ENCODE peak calls at places on chromosomes 13 and 19, in four cellular contexts. Y, N, F and E are unnamed samples.

GRCh38 chr19:43457809-43458208 is 7.6 kb downstream of the LYPD3 start:
- DNase-seq in Y (no peak), N (no peak), F (no peak), E (no peak)

GRCh38 chr19:14528419-14529253 is 758 bp upstream of the TECR start:
- DNase-seq in Y (no peak), N (no peak), F (no peak), E (no peak)

GRCh38 chr13:109995578-109995977 is 209.2 kb upstream of the IRS2 start:
- DNase-seq in Y (no peak), N (no peak), F (no peak), E (no peak)

GRCh38 chr13:41648314-41648935 is 191.1 kb downstream of the RGCC start:
- DNase-seq in Y (peak), N (no peak), F (no peak), E (no peak)

GRCh38 chr19:10662384-10663251 is 8.5 kb downstream of the ILF3 start:
- DNase-seq in Y (no peak), N (no peak), F (peak), E (no peak)

GRCh38 chr13:114004416-114005205 is 30.7 kb upstream of the C13orf46 start:
- DNase-seq in Y (peak), N (no peak), F (peak), E (no peak)

GRCh38 chr13:21528616-21529015 is 69.5 kb upstream of the ZDHHC20 start:
- DNase-seq in Y (no peak), N (no peak), F (no peak), E (no peak)

GRCh38 chr13:67238277-67238859 is 8.2 kb upstream of the PCDH9 start:
- DNase-seq in Y (peak), N (no peak), F (peak), E (no peak)

GRCh38 chr13:19634129-19634740 is 776 bp downstream of the MPHOSPH8 start:
- DNase-seq in Y (peak), N (no peak), F (no peak), E (no peak)

GRCh38 chr13:34011552-34012085 is 193.7 kb downstream of the RFC3 start:
- DNase-seq in Y (peak), N (no peak), F (no peak), E (no peak)

GRCh38 chr13:53124568-53125094 is 96.0 kb downstream of the OLFM4 start:
- DNase-seq in Y (no peak), N (no peak), F (no peak), E (no peak)

GRCh38 chr19:29665215-29665825 is at the start of gene PLEKHF1:
- DNase-seq in Y (peak), N (no peak), F (peak), E (peak)

GRCh38 chr13:97567510-97568243 is 133.7 kb downstream of the RAP2A start:
- DNase-seq in Y (peak), N (peak), F (no peak), E (no peak)

GRCh38 chr19:47110521-47111080 is 3.0 kb downstream of the ZC3H4 start:
- DNase-seq in Y (no peak), N (no peak), F (peak), E (no peak)

GRCh38 chr13:41137951-41138350 is 5.3 kb upstream of the KBTBD6 start:
- DNase-seq in Y (no peak), N (no peak), F (no peak), E (no peak)

GRCh38 chr13:80881495-80882482 is 540.9 kb upstream of the SPRY2 start:
- DNase-seq in Y (no peak), N (no peak), F (peak), E (no peak)
- TF ChIP-seq CREB1 in Y (no peak), N (no peak), F (no peak), E (no peak)

GRCh38 chr13:46479691-46480090 is 73.3 kb upstream of the LRCH1 start:
- DNase-seq in Y (no peak), N (no peak), F (no peak), E (no peak)

GRCh38 chr13:46480131-46480530 is 72.8 kb upstream of the LRCH1 start:
- DNase-seq in Y (no peak), N (no peak), F (no peak), E (no peak)

GRCh38 chr13:46479286-46479685 is 73.7 kb upstream of the LRCH1 start:
- DNase-seq in Y (no peak), N (no peak), F (no peak), E (no peak)

GRCh38 chr13:46476174-46476573 is 76.8 kb upstream of the LRCH1 start:
- DNase-seq in Y (no peak), N (no peak), F (no peak), E (no peak)

DNA sequence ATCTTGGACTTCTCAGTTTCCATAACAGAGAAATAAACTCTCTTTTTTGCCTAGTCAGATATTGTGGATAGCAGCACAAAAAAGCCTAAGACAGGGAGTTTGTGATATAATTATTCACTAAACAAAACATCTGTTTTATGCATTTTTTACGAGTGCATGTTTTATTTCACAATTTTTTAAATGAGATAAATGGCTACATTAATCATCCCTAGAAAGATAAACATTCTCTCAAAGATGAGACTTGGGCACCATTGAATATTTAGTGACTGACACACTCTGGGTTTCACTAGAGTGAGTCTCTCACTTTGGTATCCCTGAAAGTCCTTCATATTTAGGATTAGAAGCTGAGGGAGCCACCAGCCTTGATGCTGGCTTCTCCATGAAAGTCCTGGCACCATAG is 74.3 kb upstream of the LRCH1 start:
- DNase-seq in Y (no peak), N (no peak), F (no peak), E (no peak)
- TF ChIP-seq CHD2 in Y (no peak), N (no peak), F (no peak), E (no peak)

GRCh38 chr13:88031980-88032562 is 360.9 kb downstream of the SLITRK5 start:
- DNase-seq in Y (no peak), N (no peak), F (no peak), E (no peak)
- TF ChIP-seq CREB1 in Y (no peak), N (no peak), F (no peak), E (no peak)

GRCh38 chr13:111479412-111479811 is 159.0 kb downstream of the TEX29 start:
- DNase-seq in Y (no peak), N (no peak), F (no peak), E (peak)
- TF ChIP-seq CHD2 in Y (no peak), N (no peak), F (no peak), E (no peak)